ENCODE peak calls at places on chromosomes 4 and X, in seven cellular contexts. L, W, H, A, B, M and V are unnamed samples.

GRCh38 chr4:99506781-99507180 is 4.0 kb upstream of the C4orf17 start:
- DNase-seq in H (no peak), L (no peak), B (no peak), W (no peak), A (no peak), M (no peak), V (no peak)

GRCh38 chr4:182286035-182286434 is 42.8 kb downstream of the TENM3 start:
- DNase-seq in B (no peak), A (no peak), H (no peak), L (no peak), W (no peak), M (no peak), V (no peak)

GRCh38 chrX:29662101-29662500 is 553.3 kb upstream of the MAGEB2 start:
- DNase-seq in A (no peak), L (no peak), H (no peak), M (no peak), W (no peak), B (no peak), V (no peak)

GRCh38 chr4:110533940-110534339 is 58.0 kb downstream of the ENPEP start:
- DNase-seq in H (peak), L (peak), M (no peak), B (no peak), A (no peak), W (no peak), V (peak)

GRCh38 chr4:185127021-185127925 is 15.8 kb upstream of the SLC25A4 start:
- DNase-seq in W (no peak), H (no peak), L (no peak), B (no peak), M (peak), A (no peak), V (no peak)

GRCh38 chrX:108362026-108362425 is 76.2 kb downstream of the COL4A6 start:
- DNase-seq in A (no peak), L (no peak), H (peak), W (no peak), M (no peak), B (no peak), V (no peak)

GRCh38 chrX:1911401-1912131 is 296.7 kb downstream of the ASMT start:
- DNase-seq in B (no peak), W (no peak), L (no peak), H (no peak), A (no peak), M (no peak), V (no peak)

GRCh38 chrX:25015486-25016360 is at the start of gene ARX:
- DNase-seq in H (peak), B (no peak), L (peak), W (peak), A (no peak), M (peak), V (no peak)

GRCh38 chr4:176902710-176903323 is 110.1 kb upstream of the VEGFC start:
- DNase-seq in M (no peak), A (no peak), B (peak), L (no peak), W (no peak), H (no peak), V (no peak)

GRCh38 chr4:41281038-41281634 is 24.4 kb downstream of the UCHL1 start:
- DNase-seq in L (peak), A (no peak), H (peak), M (peak), W (peak), B (peak), V (peak)
- TF ChIP-seq JUND in L (no peak), A (no peak), H (no peak), M (no peak), W (no peak), B (no peak), V (no peak)

DNA sequence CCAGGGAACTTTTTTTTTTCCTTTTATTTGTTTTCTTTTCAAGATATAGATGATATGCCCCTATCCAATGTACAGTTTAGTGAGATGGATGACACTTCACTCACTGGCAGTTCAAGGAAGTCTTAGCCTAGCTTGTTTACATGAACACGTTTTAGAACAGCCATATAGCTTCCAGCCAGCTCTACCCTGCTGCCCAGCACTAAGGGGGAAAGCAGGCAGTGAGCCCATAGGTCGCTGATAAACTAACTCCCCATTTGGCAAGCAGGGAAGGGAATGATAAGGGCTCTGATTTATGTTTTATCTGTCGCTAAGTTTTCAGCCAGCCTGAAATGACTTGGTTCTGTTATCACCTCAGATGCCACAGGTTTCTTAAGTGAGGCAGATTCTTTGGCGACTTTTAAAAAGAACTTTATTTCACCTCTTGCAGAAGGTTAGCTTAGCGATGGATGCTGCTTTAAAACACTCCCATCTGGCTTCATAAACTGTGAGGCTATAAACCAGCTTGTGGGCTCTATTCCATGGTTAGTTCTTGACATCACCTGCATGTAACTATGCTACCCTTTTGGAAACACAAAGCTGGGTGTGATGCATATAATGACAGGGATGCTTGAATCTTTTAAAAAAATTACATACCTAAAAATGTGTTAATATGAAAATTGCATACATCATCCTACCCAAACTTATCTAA is 348.4 kb downstream of the FBXO8 start:
- DNase-seq in M (peak), L (no peak), H (no peak), B (no peak), A (no peak), W (no peak), V (no peak)
- TF ChIP-seq JUND in M (no peak), L (no peak), H (no peak), B (no peak), A (no peak), W (no peak), V (no peak)

GRCh38 chr4:47615385-47615784 is 130.3 kb downstream of the ATP10D start:
- DNase-seq in L (no peak), M (no peak), H (no peak), W (no peak), B (no peak), A (no peak), V (no peak)

GRCh38 chr4:47617607-47618006 is 132.5 kb downstream of the ATP10D start:
- DNase-seq in L (no peak), W (no peak), H (no peak), A (no peak), B (peak), M (no peak), V (no peak)

GRCh38 chr4:47606482-47606881 is 121.4 kb downstream of the ATP10D start:
- DNase-seq in B (no peak), W (no peak), H (no peak), M (no peak), L (no peak), A (no peak), V (no peak)

GRCh38 chr4:47612116-47613023 is 127.3 kb downstream of the ATP10D start:
- DNase-seq in M (no peak), H (no peak), A (no peak), W (no peak), L (no peak), B (no peak), V (no peak)
- TF ChIP-seq JUND in M (peak), H (no peak), A (no peak), W (no peak), L (no peak), B (no peak), V (no peak)

GRCh38 chr4:92387459-92388069 is 83.8 kb downstream of the GRID2 start:
- DNase-seq in B (peak), A (peak), L (peak), M (peak), H (peak), W (peak), V (peak)
- TF ChIP-seq JUND in B (no peak), A (no peak), L (no peak), M (no peak), H (no peak), W (no peak), V (no peak)

DNA sequence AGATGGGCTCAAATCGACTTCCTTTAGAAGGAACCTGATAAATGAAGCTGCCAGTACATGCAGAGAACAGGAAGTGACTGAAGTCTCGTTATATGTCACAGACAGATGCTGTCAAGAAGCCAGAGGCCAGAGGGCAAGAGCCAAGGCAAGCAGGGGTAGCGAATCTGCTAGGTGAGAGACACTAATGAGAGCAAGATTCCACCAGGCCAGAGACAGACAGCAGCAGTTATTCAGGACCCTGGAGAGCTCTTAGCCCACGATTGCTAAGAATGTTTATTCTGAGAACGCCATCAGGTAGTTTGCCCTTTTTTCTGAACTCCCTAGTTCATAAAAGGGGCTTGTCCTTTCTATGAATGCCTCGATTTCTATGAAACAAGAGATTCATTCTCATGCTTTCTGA is 73.7 kb downstream of the BEND2 start:
- DNase-seq in H (peak), M (no peak), L (no peak), W (peak), B (no peak), A (no peak), V (peak)
- TF ChIP-seq JUND in H (no peak), M (no peak), L (no peak), W (no peak), B (no peak), A (no peak), V (no peak)

GRCh38 chr4:105147226-105148151 is 813 bp downstream of the TET2 start:
- DNase-seq in B (no peak), M (peak), A (no peak), W (peak), L (no peak), H (peak), V (peak)
- TF ChIP-seq JUND in B (no peak), M (no peak), A (no peak), W (no peak), L (no peak), H (no peak), V (no peak)

DNA sequence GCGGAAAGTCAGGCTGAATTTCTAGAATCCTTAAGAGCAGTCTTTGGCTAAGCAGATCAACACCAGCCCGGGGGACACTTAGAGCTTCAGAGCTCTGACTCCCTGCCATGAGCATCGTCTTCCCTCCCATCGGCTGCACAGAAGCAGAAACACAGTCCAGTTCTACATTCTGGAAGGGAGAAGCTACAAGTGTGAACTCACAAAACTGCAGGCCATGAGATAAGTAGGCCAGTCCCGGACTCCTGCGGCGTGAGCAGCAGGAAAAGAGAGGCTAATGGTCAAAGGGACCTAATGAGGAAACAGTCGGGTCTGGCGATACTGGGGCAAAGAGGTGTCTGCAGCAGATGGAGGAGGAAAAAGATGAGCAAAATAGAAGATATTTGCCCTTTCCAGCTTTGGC is 211.4 kb downstream of the DHX15 start:
- DNase-seq in L (no peak), B (no peak), M (no peak), H (no peak), W (no peak), A (no peak), V (no peak)
- TF ChIP-seq JUND in L (no peak), B (no peak), M (no peak), H (no peak), W (no peak), A (no peak), V (no peak)

DNA sequence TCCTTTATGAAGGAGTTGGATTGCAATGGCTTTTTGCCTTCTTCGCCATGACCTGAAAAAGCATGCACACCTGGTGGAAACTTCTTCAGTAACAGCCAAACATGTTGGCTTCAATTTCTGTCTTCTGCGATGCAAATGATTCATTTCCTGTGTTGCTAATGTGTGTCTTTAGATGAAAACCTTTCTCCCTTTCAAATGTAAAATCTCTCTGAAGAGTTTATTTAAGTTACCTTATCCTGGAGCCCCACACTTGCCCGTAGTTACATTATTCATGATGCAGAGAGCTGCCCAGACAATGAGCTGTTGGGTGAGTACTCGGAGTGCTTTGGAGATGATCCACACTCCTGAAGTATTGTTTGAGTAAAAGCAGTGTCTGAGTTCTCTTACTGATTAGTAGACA is 1100.9 kb downstream of the RPA4 start:
- DNase-seq in M (no peak), A (no peak), B (no peak), W (no peak), L (no peak), H (no peak), V (no peak)
- TF ChIP-seq JUND in M (no peak), A (no peak), B (no peak), W (no peak), L (no peak), H (no peak), V (no peak)

DNA sequence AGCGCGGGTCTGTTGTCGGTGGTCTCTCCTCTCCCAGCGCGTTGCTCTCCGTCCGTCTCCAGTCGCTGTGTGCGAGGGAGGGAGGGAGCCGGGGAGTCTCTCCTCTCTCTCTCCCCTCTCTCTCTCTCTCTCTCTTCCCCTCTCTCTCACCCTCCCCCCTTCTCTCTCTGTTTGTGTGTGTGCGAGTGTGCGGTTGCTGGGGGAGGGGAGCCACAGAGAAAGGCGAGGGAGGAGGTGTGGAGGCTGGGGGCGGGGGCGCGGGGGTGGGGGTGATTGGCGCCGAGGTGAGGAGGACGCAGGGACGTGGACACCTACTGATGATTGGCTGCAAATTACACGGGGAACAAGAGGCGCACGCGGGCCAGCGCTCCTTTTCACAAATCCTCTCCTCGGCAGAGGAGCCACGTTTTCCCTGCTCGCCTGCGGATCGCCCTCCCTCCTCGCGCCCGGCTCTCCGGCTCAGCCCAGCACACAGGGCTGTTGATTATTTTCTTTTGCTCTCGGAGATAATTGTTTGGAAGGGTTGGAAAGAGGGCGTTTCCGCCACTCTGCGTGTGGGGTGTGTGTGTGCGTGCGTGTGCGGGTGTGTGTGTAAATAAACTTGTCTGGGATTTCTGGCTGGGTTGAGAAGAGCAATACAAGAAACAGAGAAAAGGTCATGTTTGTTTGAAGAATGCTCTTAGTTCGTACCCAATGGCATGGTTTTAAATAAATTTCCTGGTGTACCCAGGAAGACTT is at the start of gene CXXC4:
- DNase-seq in H (peak), M (peak), A (peak), W (peak), B (no peak), L (peak), V (peak)
- TF ChIP-seq JUND in H (no peak), M (no peak), A (peak), W (no peak), B (no peak), L (no peak), V (no peak)

GRCh38 chr4:147732516-147733193 is 767 bp downstream of the ARHGAP10 start:
- DNase-seq in B (no peak), L (no peak), W (no peak), M (peak), H (no peak), A (no peak), V (peak)

GRCh38 chr4:147735413-147736301 is 3.8 kb downstream of the ARHGAP10 start:
- DNase-seq in A (no peak), W (no peak), H (no peak), M (no peak), B (no peak), L (no peak), V (no peak)

GRCh38 chr4:147731611-147732515 is at the start of gene ARHGAP10:
- DNase-seq in H (no peak), M (peak), B (no peak), A (no peak), W (peak), L (no peak), V (peak)

GRCh38 chr4:147734496-147734895 is 2.6 kb downstream of the ARHGAP10 start:
- DNase-seq in A (no peak), H (no peak), L (no peak), B (no peak), M (no peak), W (no peak), V (no peak)

GRCh38 chr4:147733614-147734344 is 1.9 kb downstream of the ARHGAP10 start:
- DNase-seq in A (no peak), W (no peak), H (no peak), B (no peak), M (peak), L (no peak), V (no peak)
- TF ChIP-seq JUND in A (no peak), W (no peak), H (no peak), B (no peak), M (no peak), L (no peak), V (no peak)